ENCODE peak calls at places on chromosomes 6 and 20, in eight cellular contexts. C is thyroid gland, D is adrenal gland, Y is esophagus muscularis mucosa, F is tibial nerve, W is heart left ventricle, A is GM12878, X is sigmoid colon. O is an unnamed sample.

GRCh38 chr6:39453236-39453635 is 130.7 kb upstream of the KCNK16 start:
- DNase-seq in F (no peak), A (no peak), Y (no peak), D (no peak), C (no peak), W (no peak), X (no peak), O (no peak)

GRCh38 chr6:121443953-121444590 is 8.6 kb downstream of the GJA1 start:
- DNase-seq in A (no peak), C (peak; percentile 31), D (no peak), W (no peak), F (no peak), X (no peak), Y (no peak), O (no peak)

GRCh38 chr6:7590918-7591302 is 912 bp downstream of the SNRNP48 start:
- DNase-seq in Y (no peak), C (peak; percentile 36), A (no peak), X (no peak), W (no peak), D (peak; percentile 40), F (no peak), O (no peak)

GRCh38 chr6:75337805-75338204 is 53.2 kb upstream of the TMEM30A start:
- DNase-seq in F (no peak), A (no peak), X (no peak), Y (no peak), D (no peak), W (no peak), C (no peak), O (no peak)

GRCh38 chr20:61673152-61673551 is 392.5 kb downstream of the TAF4 start:
- DNase-seq in Y (no peak), C (no peak), F (no peak), D (no peak), W (no peak), A (no peak), X (no peak), O (no peak)

GRCh38 chr20:12605751-12606150 is 403.0 kb upstream of the SPTLC3 start:
- DNase-seq in X (no peak), W (no peak), Y (no peak), D (no peak), F (no peak), C (no peak), A (no peak), O (no peak)

GRCh38 chr6:118263929-118264486 is 284.1 kb upstream of the PLN start:
- DNase-seq in C (no peak), D (peak; percentile 26), F (no peak), Y (no peak), W (no peak), A (no peak), X (no peak), O (no peak)

GRCh38 chr6:108080010-108080780 is 5.7 kb upstream of the OSTM1 start:
- DNase-seq in D (no peak), C (no peak), W (no peak), F (no peak), X (no peak), Y (no peak), A (no peak), O (no peak)

GRCh38 chr6:160400426-160400825 is 52.2 kb downstream of the SLC22A3 start:
- DNase-seq in C (no peak), D (no peak), A (no peak), Y (no peak), F (no peak), X (no peak), W (no peak), O (no peak)

GRCh38 chr6:133193396-133193795 is 47.8 kb upstream of the EYA4 start:
- DNase-seq in D (no peak), A (no peak), C (no peak), Y (no peak), X (no peak), F (no peak), W (no peak), O (no peak)

GRCh38 chr20:2230671-2231488 is 64.9 kb upstream of the TGM3 start:
- DNase-seq in F (no peak), Y (no peak), C (no peak), W (no peak), X (no peak), A (no peak), D (no peak), O (no peak)

GRCh38 chr6:152636675-152637421 is at the start of gene SYNE1:
- DNase-seq in A (no peak), F (no peak), C (peak; percentile 26), D (peak; percentile 42), Y (no peak), X (peak; percentile 68), W (peak; percentile 65), O (peak; percentile 44)

GRCh38 chr20:1415667-1416468 is 23.0 kb upstream of the FKBP1A start:
- DNase-seq in D (no peak), W (no peak), F (no peak), C (no peak), A (no peak), Y (no peak), X (no peak), O (no peak)

GRCh38 chr6:117142145-117142544 is 123.2 kb upstream of the VGLL2 start:
- DNase-seq in F (no peak), C (no peak), X (no peak), D (no peak), Y (no peak), W (no peak), A (no peak), O (no peak)

GRCh38 chr6:30793521-30794194 is 49.3 kb upstream of the IER3 start:
- DNase-seq in X (no peak), A (peak; percentile 57), Y (no peak), W (no peak), F (no peak), C (no peak), D (no peak), O (no peak)

GRCh38 chr6:42974919-42975505 is 4.0 kb downstream of the PEX6 start:
- DNase-seq in W (no peak), D (no peak), Y (no peak), F (no peak), C (no peak), A (no peak), X (no peak), O (no peak)

GRCh38 chr6:28586273-28586672 is 60.6 kb downstream of the GPX5 start:
- DNase-seq in A (no peak), F (no peak), W (no peak), X (no peak), Y (no peak), C (no peak), D (no peak), O (no peak)

GRCh38 chr6:30810813-30811329 is 66.5 kb upstream of the IER3 start:
- DNase-seq in W (no peak), A (peak; percentile 92), D (no peak), C (no peak), F (no peak), X (no peak), Y (no peak), O (no peak)

GRCh38 chr20:6240059-6240458 is 117.2 kb upstream of the FERMT1 start:
- DNase-seq in C (no peak), Y (no peak), D (no peak), W (no peak), X (no peak), A (no peak), F (no peak), O (no peak)

DNA sequence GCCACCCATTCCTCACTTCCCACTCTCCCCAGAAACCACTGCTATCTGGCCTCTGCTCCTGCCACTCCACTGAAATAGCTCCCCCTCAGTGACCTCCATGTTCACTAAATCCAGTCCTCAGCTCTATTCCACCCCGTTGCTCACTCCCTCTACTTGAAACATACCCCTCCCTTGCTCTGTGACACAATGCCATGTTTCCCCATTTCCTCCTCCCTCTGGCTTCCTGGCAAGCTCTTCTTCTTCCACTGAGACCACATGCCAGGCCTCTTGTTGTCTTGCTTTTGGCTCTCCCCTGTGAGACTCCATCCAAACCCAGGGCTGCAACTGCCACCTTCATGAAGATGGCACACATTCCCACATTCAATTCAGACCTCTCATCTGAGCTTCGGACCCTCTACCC is 13.9 kb downstream of the TMEM151B start:
- DNase-seq in W (no peak), A (no peak), F (no peak), X (no peak), D (no peak), Y (no peak), C (no peak), O (no peak)
- H3K27me3 ChIP-seq in W (peaks cover 39% of the 10 kb centered on the region), A (no peaks in the 10 kb centered on the region), F (peaks cover 15% of the 10 kb centered on the region), X (peaks cover 10% of the 10 kb centered on the region), D (peaks cover 17% of the 10 kb centered on the region), Y (peaks cover 75% of the 10 kb centered on the region), C (no peaks in the 10 kb centered on the region), O (no peaks in the 10 kb centered on the region)

GRCh38 chr6:41161380-41161779 is 1.5 kb downstream of the TREM2 start:
- DNase-seq in W (no peak), X (no peak), C (no peak), D (no peak), F (no peak), A (no peak), Y (peak; percentile 62), O (no peak)
- H3K4me3 ChIP-seq in W (no peak overlapping the region), X (no peak overlapping the region), C (no peak overlapping the region), D (no peak overlapping the region), F (no peak overlapping the region), A (no peak overlapping the region), Y (no peak overlapping the region), O (no peak overlapping the region)

DNA sequence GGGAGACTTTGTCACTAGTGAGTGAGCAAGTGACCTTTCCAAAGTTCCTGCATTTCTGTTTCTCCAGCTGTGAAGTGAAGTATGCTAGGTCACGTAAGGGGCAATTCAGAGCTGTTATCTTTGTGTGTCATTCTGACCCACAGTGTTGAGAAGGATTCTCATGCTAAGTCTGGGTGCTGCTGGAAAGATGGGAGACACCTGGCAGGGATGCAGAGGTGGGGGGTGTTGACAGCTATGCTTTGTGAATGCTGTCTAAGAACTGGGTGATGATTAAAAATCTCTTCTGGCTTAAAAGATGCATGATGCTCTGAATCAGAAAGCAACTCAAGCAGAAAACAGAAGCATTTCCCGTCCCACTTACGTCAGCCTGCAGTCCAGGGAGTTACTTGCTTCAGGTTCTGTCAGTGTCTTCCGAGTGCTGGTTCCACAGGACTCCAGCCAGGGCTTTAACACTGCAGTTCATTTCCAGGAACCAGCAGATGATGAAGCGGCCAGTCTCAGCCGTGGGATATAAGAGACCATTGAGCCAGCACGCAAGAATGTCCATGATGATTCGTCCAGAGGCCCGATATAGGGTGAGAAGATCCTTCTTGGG is 30.9 kb upstream of the ASXL1 start:
- DNase-seq in D (no peak), W (peak; percentile 28), F (no peak), A (no peak), C (no peak), Y (no peak), X (no peak), O (no peak)
- TF ChIP-seq POLR2A in D (no peak), W (no peak), F (no peak), A (no peak), C (no peak), Y (no peak), X (no peak), O (no peak)

GRCh38 chr6:25902071-25902470 is 28.0 kb upstream of the SLC17A3 start:
- DNase-seq in C (no peak), X (no peak), W (no peak), Y (no peak), D (no peak), A (no peak), F (no peak), O (no peak)
- H3K27me3 ChIP-seq in C (no peaks in the 10 kb centered on the region), X (no peaks in the 10 kb centered on the region), W (peaks cover 17% of the 10 kb centered on the region), Y (peaks cover 5% of the 10 kb centered on the region), D (peaks cover 6% of the 10 kb centered on the region), A (no peaks in the 10 kb centered on the region), F (no peaks in the 10 kb centered on the region), O (no peaks in the 10 kb centered on the region)

GRCh38 chr6:15301179-15302006 is 55.5 kb downstream of the JARID2 start:
- DNase-seq in C (no peak), W (no peak), D (no peak), X (no peak), A (no peak), Y (no peak), F (no peak), O (no peak)
- H3K4me3 ChIP-seq in C (no peak overlapping the region), W (no peak overlapping the region), D (no peak overlapping the region), X (no peak overlapping the region), A (peak overlapping the region; percentile 13), Y (no peak overlapping the region), F (no peak overlapping the region), O (no peak overlapping the region)

GRCh38 chr6:105136433-105137350 is 43.1 kb downstream of the POPDC3 start:
- DNase-seq in C (peak; percentile 40), W (peak; percentile 79), X (peak; percentile 88), Y (no peak), A (no peak), F (peak; percentile 28), D (peak; percentile 40), O (peak; percentile 59)
- TF ChIP-seq POLR2A in C (peak; percentile 23), W (peak; percentile 68), X (no peak), Y (no peak), A (no peak), F (no peak), D (no peak), O (peak; percentile 11)